ENCODE peak calls at places on chromosome 20, in ten cellular contexts. L is mammary epithelial cell; X is CD8-positive, alpha-beta T cell; Y is HCT116; Z is ascending aorta; N is CD4-positive, alpha-beta memory T cell; U is psoas muscle; W is naive thymus-derived CD4-positive, alpha-beta T cell; E is HepG2; S is heart right ventricle. G is an unnamed sample.

GRCh38 chr20:25316506-25317190 is 68.8 kb downstream of the PYGB start:
- DNase-seq in X (no peak), Y (no peak), Z (no peak), S (no peak), L (no peak), W (no peak), N (no peak), U (no peak), E (no peak), G (no peak)

GRCh38 chr20:4100679-4101078 is 85.3 kb upstream of the RNF24 start:
- DNase-seq in S (no peak), U (no peak), N (no peak), E (no peak), L (peak; percentile 74), Z (no peak), Y (no peak), X (no peak), W (no peak), G (no peak)

GRCh38 chr20:2093200-2093781 is 8.3 kb upstream of the STK35 start:
- DNase-seq in S (no peak), E (peak; percentile 50), L (peak; percentile 9), Y (peak; percentile 46), N (no peak), W (peak; percentile 19), X (peak; percentile 12), Z (no peak), U (no peak), G (no peak)

GRCh38 chr20:48797275-48797825 is 30.4 kb downstream of the PREX1 start:
- DNase-seq in U (no peak), X (no peak), Z (no peak), Y (no peak), S (peak; percentile 40), N (no peak), E (no peak), W (no peak), L (no peak), G (no peak)

GRCh38 chr20:7113577-7114466 is 346.3 kb downstream of the BMP2 start:
- DNase-seq in E (peak; percentile 49), Z (no peak), U (no peak), Y (no peak), W (no peak), S (peak; percentile 50), N (no peak), L (peak; percentile 43), X (no peak), G (no peak)

GRCh38 chr20:36472656-36473071 is 68.7 kb upstream of the MYL9 start:
- DNase-seq in X (peak; percentile 26), U (peak; percentile 70), W (peak; percentile 32), Y (peak; percentile 52), Z (no peak), S (peak; percentile 43), N (peak; percentile 18), E (no peak), L (peak; percentile 73), G (no peak)

GRCh38 chr20:31764641-31765305 is 25.7 kb downstream of the TPX2 start:
- DNase-seq in S (no peak), E (no peak), U (no peak), Y (no peak), L (peak; percentile 20), X (no peak), N (no peak), Z (no peak), W (no peak), G (no peak)

GRCh38 chr20:1204061-1204460 is 807 bp downstream of the C20orf202 start:
- DNase-seq in E (no peak), U (no peak), N (no peak), W (no peak), Y (no peak), S (no peak), L (no peak), X (no peak), Z (no peak), G (no peak)

GRCh38 chr20:14723614-14724013 is 386.2 kb upstream of the FLRT3 start:
- DNase-seq in X (no peak), W (no peak), E (no peak), S (no peak), Z (no peak), Y (no peak), N (no peak), L (no peak), U (no peak), G (no peak)

GRCh38 chr20:13771853-13772453 is 12.8 kb downstream of the ESF1 start:
- DNase-seq in X (no peak), S (no peak), U (no peak), L (no peak), N (peak; percentile 24), Z (no peak), Y (no peak), E (peak; percentile 28), W (peak; percentile 30), G (no peak)

GRCh38 chr20:17657898-17658647 is 24.0 kb downstream of the RRBP1 start:
- DNase-seq in L (no peak), W (no peak), U (no peak), S (no peak), X (no peak), N (no peak), Y (no peak), Z (no peak), E (no peak), G (no peak)

GRCh38 chr20:40900816-40901215 is 127.8 kb upstream of the TOP1 start:
- DNase-seq in S (no peak), X (no peak), E (no peak), Z (no peak), N (no peak), U (no peak), Y (no peak), L (no peak), W (no peak), G (no peak)

GRCh38 chr20:3577366-3577765 is 85.8 kb downstream of the GFRA4 start:
- DNase-seq in S (no peak), E (no peak), Y (no peak), X (no peak), L (no peak), Z (no peak), N (no peak), U (no peak), W (no peak), G (no peak)

GRCh38 chr20:8291200-8291599 is 159.1 kb downstream of the PLCB1 start:
- DNase-seq in E (no peak), U (no peak), N (no peak), S (no peak), Y (no peak), W (no peak), L (no peak), X (no peak), Z (no peak), G (no peak)
- H3K27ac ChIP-seq in E (no peak overlapping the region), U (no peak overlapping the region), N (no peak overlapping the region), S (no peak overlapping the region), Y (no peak overlapping the region), W (no peak overlapping the region), L (no peak overlapping the region), X (no peak overlapping the region), Z (no peak overlapping the region), G (no peak overlapping the region)

DNA sequence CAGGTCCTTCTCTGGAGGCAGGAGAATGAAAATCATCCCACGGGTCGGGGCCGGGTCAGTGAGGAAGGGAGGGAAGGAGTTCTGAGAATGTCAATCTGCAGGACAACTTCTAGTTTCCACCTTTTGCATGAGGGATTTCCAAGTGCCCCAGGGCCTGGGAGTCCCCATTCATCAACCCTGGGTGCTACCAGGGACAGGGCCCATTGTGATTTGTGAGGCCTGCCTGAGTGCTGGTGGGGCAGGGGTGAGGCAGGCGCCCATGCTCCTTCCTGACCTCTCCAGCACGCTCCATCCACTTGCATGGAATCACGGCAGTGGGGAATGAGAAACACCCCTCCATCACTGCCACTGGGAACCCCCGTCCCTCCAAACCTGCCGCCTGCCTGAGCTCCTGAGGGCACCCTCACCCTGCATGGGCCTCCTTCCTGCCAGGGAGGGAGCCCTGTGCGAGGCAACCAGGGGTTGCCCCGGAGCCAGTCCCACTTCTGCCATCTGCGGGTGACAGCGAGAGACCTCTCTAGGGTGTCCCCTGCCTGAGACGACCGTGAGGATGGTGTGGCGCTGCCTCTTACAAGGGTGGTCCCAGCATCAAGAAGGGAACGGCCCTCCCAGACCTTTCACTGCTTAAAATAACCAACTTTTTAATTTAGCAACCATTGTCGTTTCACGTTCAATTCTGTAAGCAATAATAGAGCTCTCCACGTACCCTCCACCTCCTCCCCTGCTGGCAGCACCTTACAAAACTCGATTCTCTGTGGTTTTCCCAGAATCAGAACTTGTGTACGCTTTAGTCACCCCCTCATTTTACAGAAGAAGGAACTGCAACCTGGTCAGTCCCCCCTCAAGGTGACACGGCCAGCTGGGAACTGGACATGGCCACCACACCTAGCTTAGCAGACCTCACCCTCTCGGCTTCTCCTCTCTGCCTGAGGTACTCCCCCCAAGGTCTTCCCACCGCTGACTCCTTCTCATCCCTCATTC is 28.6 kb downstream of the PMEPA1 start:
- DNase-seq in E (no peak), U (no peak), N (peak; percentile 36), S (no peak), X (peak; percentile 59), W (peak; percentile 64), L (no peak), Y (no peak), Z (no peak), G (peak; percentile 16)
- H3K4me3 ChIP-seq in E (no peak overlapping the region), U (no peak overlapping the region), N (no peak overlapping the region), S (no peak overlapping the region), X (no peak overlapping the region), W (no peak overlapping the region), L (no peak overlapping the region), Y (no peak overlapping the region), Z (no peak overlapping the region), G (no peak overlapping the region)

DNA sequence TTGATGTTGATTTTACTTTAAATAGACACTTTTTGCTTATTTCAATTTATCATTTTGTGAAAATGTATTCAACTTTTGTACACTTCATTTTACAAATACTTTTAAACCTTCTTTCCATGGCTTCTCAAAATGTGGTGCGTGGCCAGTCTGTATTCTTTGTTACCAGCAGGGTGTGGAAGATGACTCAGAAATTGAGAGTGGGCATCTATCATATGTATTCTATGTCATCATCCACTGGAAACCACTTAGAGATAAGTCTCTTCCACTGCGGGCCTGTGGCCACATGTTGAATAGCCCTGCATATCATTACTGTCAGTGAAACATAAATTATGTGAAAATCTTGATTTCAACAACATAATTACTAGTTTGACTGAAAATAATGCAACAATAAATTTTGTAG is 52.6 kb upstream of the MC3R start:
- DNase-seq in N (no peak), L (peak; percentile 11), W (no peak), Z (no peak), Y (no peak), X (no peak), E (no peak), S (no peak), U (no peak), G (no peak)
- H3K9me3 ChIP-seq in N (peaks cover 9% of the 10 kb centered on the region), L (peaks cover 15% of the 10 kb centered on the region), W (peaks cover 3% of the 10 kb centered on the region), Z (peaks cover 5% of the 10 kb centered on the region), Y (peaks cover 16% of the 10 kb centered on the region), X (no peaks in the 10 kb centered on the region), E (peaks cover 54% of the 10 kb centered on the region), S (peaks cover 14% of the 10 kb centered on the region), U (peaks cover 5% of the 10 kb centered on the region), G (peaks cover 4% of the 10 kb centered on the region)

DNA sequence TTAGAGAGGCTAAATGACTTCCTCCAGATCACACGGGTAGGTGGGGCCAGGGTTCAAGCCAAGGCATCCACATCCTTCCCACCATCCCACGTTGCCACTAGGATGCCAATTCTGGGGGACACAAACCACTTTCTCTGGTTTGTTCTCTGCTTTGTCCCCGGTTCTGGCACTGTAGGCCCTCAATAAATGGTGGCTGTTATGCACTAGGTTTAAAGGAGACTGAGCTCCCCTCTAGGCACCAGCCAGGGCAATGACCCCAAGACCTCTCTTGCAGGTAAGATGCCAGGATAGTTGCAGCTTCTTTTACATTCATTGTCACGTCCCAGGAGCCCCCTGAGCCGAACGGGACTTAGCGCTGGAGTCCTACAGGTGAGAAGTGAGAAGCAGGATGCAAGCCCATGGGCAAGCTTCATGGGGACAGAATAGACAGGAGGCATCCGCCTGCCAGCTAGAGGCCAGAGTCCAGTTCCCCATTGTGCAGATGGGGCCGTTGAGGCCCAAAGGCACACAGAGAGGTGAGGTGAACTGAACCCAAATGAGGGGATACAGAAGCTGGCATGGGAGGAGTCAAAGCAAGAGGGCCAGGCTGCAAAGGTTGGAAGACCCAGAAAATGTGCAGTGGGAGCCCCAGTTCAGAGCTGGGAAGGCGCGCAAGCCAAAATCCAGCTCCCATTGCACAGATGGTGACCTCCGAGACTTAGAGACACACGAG is 677 bp downstream of the PXMP4 start:
- DNase-seq in S (no peak), E (no peak), Z (no peak), N (peak; percentile 1), W (peak; percentile 9), U (no peak), L (peak; percentile 29), X (no peak), Y (no peak), G (no peak)
- H3K27ac ChIP-seq in S (peak overlapping the region; percentile 71), E (no peak overlapping the region), Z (peak overlapping the region; percentile 68), N (peak overlapping the region; percentile 67), W (peak overlapping the region; percentile 74), U (peak overlapping the region; percentile 84), L (peak overlapping the region; percentile 5), X (peak overlapping the region; percentile 68), Y (peak overlapping the region; percentile 44), G (peak overlapping the region; percentile 75)

G was measured in CD8-positive, alpha-beta memory T cell.